ENCODE peak calls at places on chromosomes 1 and 21, in six cellular contexts. P is activated T-cell treated with anti-CD3 and anti-CD28 coated beads for 4 hours; A is T47D; U is nucleus accumbens; O is lower leg skin; Z is stimulated activated naive CD8-positive, alpha-beta T cell treated with anti-CD3 and anti-CD28 coated beads, Interleukin-15, Interleukin-2, amounts not matched to agents 100 U/mL and 50 U/mL, for 24 hours. Y is an unnamed sample.

GRCh38 chr1:201140235-201140940 is 13.4 kb upstream of the ASCL5 start:
- DNase-seq in P (no peak), A (no peak), U (no peak), O (peak), Z (no peak), Y (no peak)

GRCh38 chr1:2415801-2416208 is 3.4 kb upstream of the PEX10 start:
- DNase-seq in P (no peak), A (no peak), U (no peak), O (no peak), Z (peak), Y (no peak)

GRCh38 chr1:225891229-225891972 is 2.5 kb upstream of the LEFTY1 start:
- DNase-seq in P (no peak), A (peak), U (no peak), O (no peak), Z (no peak), Y (no peak)

GRCh38 chr1:90964444-90965035 is 57.3 kb downstream of the ZNF644 start:
- DNase-seq in P (no peak), A (peak), U (no peak), O (no peak), Z (no peak), Y (peak)

GRCh38 chr1:91613594-91613993 is 112.9 kb downstream of the CDC7 start:
- DNase-seq in P (no peak), A (no peak), U (no peak), O (no peak), Z (no peak), Y (no peak)

GRCh38 chr1:203517426-203517974 is 23.5 kb downstream of the OPTC start:
- DNase-seq in P (no peak), A (no peak), U (no peak), O (no peak), Z (no peak), Y (no peak)

GRCh38 chr1:216531308-216532239 is 108.3 kb upstream of the USH2A start:
- DNase-seq in P (no peak), A (peak), U (no peak), O (no peak), Z (no peak), Y (no peak)

GRCh38 chr1:223707270-223708000 is 4.9 kb upstream of the CAPN2 start:
- DNase-seq in P (no peak), A (peak), U (no peak), O (no peak), Z (no peak), Y (no peak)

GRCh38 chr1:41118645-41119044 is 97.1 kb upstream of the SLFNL1 start:
- DNase-seq in P (no peak), A (no peak), U (no peak), O (no peak), Z (no peak), Y (no peak)

GRCh38 chr1:35186239-35186638 is 6.7 kb downstream of the SFPQ start:
- DNase-seq in P (no peak), A (no peak), U (no peak), O (no peak), Z (no peak), Y (no peak)

GRCh38 chr1:224106568-224107281 is 7.2 kb upstream of the FBXO28 start:
- DNase-seq in P (no peak), A (peak), U (no peak), O (no peak), Z (no peak), Y (no peak)

GRCh38 chr21:33657124-33657842 is 15.0 kb downstream of the ITSN1 start:
- DNase-seq in P (no peak), A (no peak), U (no peak), O (no peak), Z (no peak), Y (no peak)

GRCh38 chr21:41764558-41765392 is 2.1 kb downstream of the RIPK4 start:
- DNase-seq in P (no peak), A (no peak), U (no peak), O (no peak), Z (no peak), Y (no peak)

GRCh38 chr1:24481843-24482610 is 20.6 kb upstream of the RCAN3 start:
- DNase-seq in P (no peak), A (no peak), U (no peak), O (no peak), Z (no peak), Y (no peak)

GRCh38 chr1:47637111-47637685 is 199.4 kb downstream of the FOXD2 start:
- DNase-seq in P (no peak), A (no peak), U (no peak), O (no peak), Z (no peak), Y (no peak)

GRCh38 chr1:174401075-174401474 is 46.7 kb upstream of the GPR52 start:
- DNase-seq in P (no peak), A (no peak), U (no peak), O (no peak), Z (no peak), Y (no peak)

GRCh38 chr1:247548847-247549246 is at the start of gene GCSAML:
- DNase-seq in P (no peak), A (no peak), U (no peak), O (no peak), Z (peak), Y (no peak)